ENCODE peak calls at places on chromosome 9, in eight cellular contexts. L is neural crest cell; W is IMR-90; J is OCI-M1; O is Calu3; G is mesenchymal stem cell; C is heart left ventricle; I is activated T-helper 9 cell treated with anti-CD3 and anti-CD28 coated beads, Interleukin-2, amount 50 U/mL, for 16 hours. M is an unnamed sample.

GRCh38 chr9:70121818-70122436 is 78.3 kb downstream of the MAMDC2 start:
- DNase-seq in L (no peak), W (peak), J (no peak), O (no peak), G (no peak), C (no peak), I (no peak), M (no peak)

GRCh38 chr9:74125916-74126315 is 371.2 kb upstream of the RORB start:
- DNase-seq in L (no peak), W (no peak), J (no peak), O (no peak), G (no peak), C (no peak), I (no peak), M (no peak)

GRCh38 chr9:88945636-88946333 is 45.5 kb upstream of the S1PR3 start:
- DNase-seq in L (no peak), W (no peak), J (no peak), O (no peak), G (no peak), C (no peak), I (no peak), M (no peak)

GRCh38 chr9:107675476-107676264 is 186.1 kb upstream of the KLF4 start:
- DNase-seq in L (no peak), W (no peak), J (peak), O (no peak), G (no peak), C (no peak), I (no peak), M (no peak)

GRCh38 chr9:79080536-79080935 is 491.2 kb upstream of the TLE4 start:
- DNase-seq in L (no peak), W (peak), J (no peak), O (no peak), G (no peak), C (no peak), I (no peak), M (no peak)

GRCh38 chr9:110186254-110186653 is 21.7 kb downstream of the C9orf152 start:
- DNase-seq in L (no peak), W (peak), J (no peak), O (no peak), G (no peak), C (no peak), I (no peak), M (no peak)

GRCh38 chr9:126151031-126151670 is 175.5 kb upstream of the MVB12B start:
- DNase-seq in L (no peak), W (no peak), J (no peak), O (no peak), G (peak), C (no peak), I (no peak), M (no peak)

GRCh38 chr9:16705121-16705604 is 165.3 kb downstream of the BNC2 start:
- DNase-seq in L (peak), W (peak), J (no peak), O (peak), G (peak), C (peak), I (no peak), M (no peak)

GRCh38 chr9:14654932-14655331 is 38.3 kb downstream of the ZDHHC21 start:
- DNase-seq in L (no peak), W (peak), J (peak), O (no peak), G (peak), C (no peak), I (no peak), M (no peak)